ENCODE peak calls at places on chromosome 19, in four cellular contexts. B is AG08396, R is NCI-H748 treated with DMSO at 0.1 percent for 48 hours, C is iPS DF 6.9. Y is an unnamed sample.

GRCh38 chr19:3095375-3096191 is 1.4 kb downstream of the GNA11 start:
- DNase-seq in B (no peak), R (no peak), C (no peak), Y (no peak)

GRCh38 chr19:6765738-6766356 is 1.4 kb downstream of the SH2D3A start:
- DNase-seq in B (no peak), R (peak), C (peak), Y (no peak)

GRCh38 chr19:47641891-47642485 is 33.1 kb downstream of the BICRA start:
- DNase-seq in B (no peak), R (no peak), C (no peak), Y (no peak)

GRCh38 chr19:17654993-17655392 is 33.2 kb downstream of the UNC13A start:
- DNase-seq in B (no peak), R (no peak), C (no peak), Y (no peak)

GRCh38 chr19:40216013-40216776 is 2.0 kb downstream of the TTC9B start:
- DNase-seq in B (no peak), R (no peak), C (no peak), Y (no peak)

GRCh38 chr19:56725829-56726424 is 54.4 kb upstream of the ZNF835 start:
- DNase-seq in B (no peak), R (no peak), C (no peak), Y (no peak)

GRCh38 chr19:11400695-11401291 is 16.7 kb upstream of the EPOR start:
- DNase-seq in B (no peak), R (no peak), C (no peak), Y (no peak)

GRCh38 chr19:42254083-42254849 is 662 bp downstream of the ERF start:
- DNase-seq in B (peak), R (no peak), C (no peak), Y (peak)

GRCh38 chr19:48415395-48415794 is 21.9 kb downstream of the GRIN2D start:
- DNase-seq in B (no peak), R (no peak), C (no peak), Y (peak)

GRCh38 chr19:11058246-11059030 is 30.8 kb upstream of the LDLR start:
- DNase-seq in B (no peak), R (no peak), C (no peak), Y (no peak)

GRCh38 chr19:7645656-7646425 is 8.9 kb downstream of the STXBP2 start:
- DNase-seq in B (no peak), R (no peak), C (no peak), Y (no peak)

GRCh38 chr19:39671739-39672363 is 16.1 kb downstream of the LGALS16 start:
- DNase-seq in B (peak), R (peak), C (peak), Y (no peak)

GRCh38 chr19:17061205-17061604 is 14.0 kb downstream of the HAUS8 start:
- DNase-seq in B (no peak), R (no peak), C (no peak), Y (no peak)